ENCODE peak calls at places on chromosome 17, in four cellular contexts. F is fibroblast of lung, E is mucosa of descending colon, V is left lung. B is an unnamed sample.

GRCh38 chr17:65550075-65550635 is 11.3 kb downstream of the AXIN2 start:
- DNase-seq in F (no peak), E (no peak), V (no peak), B (no peak)

GRCh38 chr17:34354637-34355036 is 1.6 kb upstream of the CCL13 start:
- DNase-seq in F (peak; percentile 21), E (no peak), V (no peak), B (peak; percentile 5)

GRCh38 chr17:41678907-41679739 is 9.6 kb upstream of the EIF1 start:
- DNase-seq in F (peak; percentile 41), E (no peak), V (peak; percentile 60), B (no peak)

GRCh38 chr17:17495448-17496188 is 577 bp downstream of the RASD1 start:
- DNase-seq in F (peak; percentile 47), E (peak; percentile 48), V (no peak), B (no peak)

GRCh38 chr17:57355090-57355859 is 99.0 kb downstream of the MSI2 start:
- DNase-seq in F (no peak), E (no peak), V (no peak), B (no peak)

GRCh38 chr17:58630883-58631522 is 60.8 kb downstream of the TEX14 start:
- DNase-seq in F (no peak), E (no peak), V (no peak), B (no peak)

GRCh38 chr17:64706224-64707076 is 44.3 kb upstream of the SMURF2 start:
- DNase-seq in F (no peak), E (no peak), V (no peak), B (no peak)

GRCh38 chr17:5584383-5584951 is at the start of gene NLRP1:
- DNase-seq in F (peak; percentile 95), E (peak; percentile 94), V (peak; percentile 95), B (peak; percentile 76)

GRCh38 chr17:66337866-66338472 is 35.6 kb downstream of the PRKCA start:
- DNase-seq in F (no peak), E (no peak), V (no peak), B (no peak)

GRCh38 chr17:47712330-47713023 is 18.5 kb downstream of the TBKBP1 start:
- DNase-seq in F (no peak), E (no peak), V (no peak), B (no peak)

GRCh38 chr17:47716381-47716780 is 16.7 kb upstream of the TBX21 start:
- DNase-seq in F (no peak), E (no peak), V (no peak), B (no peak)

GRCh38 chr17:47715669-47716325 is 17.2 kb upstream of the TBX21 start:
- DNase-seq in F (no peak), E (no peak), V (no peak), B (no peak)

GRCh38 chr17:47714773-47715396 is 18.2 kb upstream of the TBX21 start:
- DNase-seq in F (no peak), E (no peak), V (no peak), B (no peak)

DNA sequence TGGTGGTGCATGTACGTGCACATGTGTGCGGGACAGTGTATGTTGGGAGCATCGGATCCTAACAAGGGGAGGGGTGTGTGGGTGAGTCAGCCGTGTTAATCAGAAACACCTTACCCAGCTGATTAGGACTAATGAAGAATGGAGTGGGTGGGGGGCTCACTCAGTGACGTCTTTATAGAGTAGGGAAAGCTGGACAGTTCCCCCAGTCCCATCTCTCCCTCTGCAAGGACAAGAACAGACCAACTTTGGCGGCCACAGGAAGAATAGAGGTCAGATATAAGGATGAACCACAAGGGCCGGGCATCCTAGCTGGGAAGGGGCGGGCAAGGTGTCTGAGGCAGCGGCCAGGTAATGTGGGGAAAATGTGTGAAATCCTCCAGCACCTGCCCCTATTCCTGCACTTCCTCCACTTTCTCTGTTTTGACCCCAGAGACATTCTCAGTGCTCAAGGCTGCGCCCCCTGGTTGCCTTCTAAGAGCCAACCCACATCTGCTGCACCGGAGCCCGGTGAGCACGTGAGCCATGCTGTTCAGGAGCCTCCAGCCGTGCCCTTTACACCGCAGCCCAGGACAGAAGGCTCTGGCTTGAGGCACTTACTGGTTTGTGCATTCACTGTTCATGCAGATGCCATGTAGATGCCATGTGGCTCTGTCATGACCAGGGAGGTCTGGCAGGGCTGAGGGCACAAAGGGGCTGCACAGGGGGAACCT is 18.9 kb upstream of the TBX21 start:
- DNase-seq in F (no peak), E (no peak), V (no peak), B (no peak)
- TF ChIP-seq CTCF in F (no peak), E (no peak), V (no peak), B (no peak)

GRCh38 chr17:45306623-45307022 is 10.2 kb downstream of the MAP3K14 start:
- DNase-seq in F (no peak), E (no peak), V (no peak), B (no peak)

GRCh38 chr17:45309400-45309799 is 7.4 kb downstream of the MAP3K14 start:
- DNase-seq in F (no peak), E (no peak), V (no peak), B (no peak)

GRCh38 chr17:45307290-45308015 is 9.4 kb downstream of the MAP3K14 start:
- DNase-seq in F (peak; percentile 94), E (no peak), V (no peak), B (no peak)

GRCh38 chr17:45308840-45309239 is 8.0 kb downstream of the MAP3K14 start:
- DNase-seq in F (no peak), E (no peak), V (no peak), B (no peak)

GRCh38 chr17:45308016-45308365 is 8.8 kb downstream of the MAP3K14 start:
- DNase-seq in F (no peak), E (no peak), V (no peak), B (no peak)
- H3K4me3 ChIP-seq in F (no peak overlapping the region), E (no peak overlapping the region), V (no peak overlapping the region), B (no peak overlapping the region)

DNA sequence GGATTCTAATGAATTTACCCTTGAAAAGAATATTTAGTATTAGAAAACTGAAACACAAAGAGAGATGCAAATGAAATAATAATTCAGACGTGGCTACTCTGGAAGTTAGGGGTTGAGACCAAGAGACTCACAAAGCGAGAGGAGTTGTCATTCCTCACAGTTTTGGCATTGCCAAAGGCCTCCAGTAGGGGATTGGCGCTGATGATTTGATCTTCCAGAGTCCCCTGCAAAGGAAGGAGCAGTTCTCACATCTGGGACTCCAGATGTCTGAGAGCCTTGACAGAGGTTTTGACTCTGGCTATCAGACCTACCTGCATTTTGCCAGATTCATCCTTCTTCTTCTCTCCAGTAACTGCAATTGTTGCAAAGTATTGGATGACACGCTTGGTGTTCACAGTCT is 6.6 kb downstream of the MYH8 start:
- DNase-seq in F (no peak), E (no peak), V (no peak), B (no peak)
- TF ChIP-seq CTCF in F (no peak), E (no peak), V (no peak), B (no peak)

GRCh38 chr17:40068584-40068916 is 5.8 kb downstream of the THRA start:
- DNase-seq in F (no peak), E (no peak), V (no peak), B (no peak)

GRCh38 chr17:40070644-40070894 is 7.8 kb downstream of the THRA start:
- DNase-seq in F (no peak), E (no peak), V (no peak), B (no peak)

GRCh38 chr17:40068917-40069750 is 6.4 kb downstream of the THRA start:
- DNase-seq in F (peak; percentile 93), E (peak; percentile 92), V (peak; percentile 88), B (peak; percentile 36)

GRCh38 chr17:40070895-40071719 is 8.3 kb downstream of the THRA start:
- DNase-seq in F (no peak), E (peak; percentile 95), V (peak; percentile 85), B (no peak)

GRCh38 chr17:40069751-40070643 is 7.2 kb downstream of the THRA start:
- DNase-seq in F (peak; percentile 56), E (peak; percentile 79), V (no peak), B (no peak)
- H3K4me3 ChIP-seq in F (peak overlapping the region; percentile 45), E (no peak overlapping the region), V (peak overlapping the region; percentile 21), B (no peak overlapping the region)

GRCh38 chr17:30920282-30920681 is 1.5 kb upstream of the ADAP2 start:
- DNase-seq in F (peak; percentile 37), E (no peak), V (no peak), B (no peak)
- TF ChIP-seq CTCF in F (peak; percentile 31), E (no peak), V (no peak), B (no peak)

DNA sequence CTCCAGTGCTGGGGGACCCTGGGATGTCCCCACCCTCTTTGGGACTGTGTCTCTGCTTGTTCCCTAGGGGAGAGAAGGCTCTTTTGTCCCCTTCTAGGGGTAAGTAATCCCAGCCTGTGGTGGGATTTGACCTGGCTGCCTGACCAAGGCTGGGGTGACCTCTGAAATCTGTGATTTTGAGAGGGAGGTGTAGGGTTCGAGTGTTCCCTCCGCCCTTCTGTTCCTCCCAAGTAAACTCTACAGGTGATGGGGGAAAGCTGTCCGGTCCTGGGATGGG is 617 bp downstream of the TMEM92 start:
- DNase-seq in F (no peak), E (no peak), V (no peak), B (no peak)
- H3K4me3 ChIP-seq in F (no peak overlapping the region), E (no peak overlapping the region), V (peak overlapping the region; percentile 60), B (no peak overlapping the region)

DNA sequence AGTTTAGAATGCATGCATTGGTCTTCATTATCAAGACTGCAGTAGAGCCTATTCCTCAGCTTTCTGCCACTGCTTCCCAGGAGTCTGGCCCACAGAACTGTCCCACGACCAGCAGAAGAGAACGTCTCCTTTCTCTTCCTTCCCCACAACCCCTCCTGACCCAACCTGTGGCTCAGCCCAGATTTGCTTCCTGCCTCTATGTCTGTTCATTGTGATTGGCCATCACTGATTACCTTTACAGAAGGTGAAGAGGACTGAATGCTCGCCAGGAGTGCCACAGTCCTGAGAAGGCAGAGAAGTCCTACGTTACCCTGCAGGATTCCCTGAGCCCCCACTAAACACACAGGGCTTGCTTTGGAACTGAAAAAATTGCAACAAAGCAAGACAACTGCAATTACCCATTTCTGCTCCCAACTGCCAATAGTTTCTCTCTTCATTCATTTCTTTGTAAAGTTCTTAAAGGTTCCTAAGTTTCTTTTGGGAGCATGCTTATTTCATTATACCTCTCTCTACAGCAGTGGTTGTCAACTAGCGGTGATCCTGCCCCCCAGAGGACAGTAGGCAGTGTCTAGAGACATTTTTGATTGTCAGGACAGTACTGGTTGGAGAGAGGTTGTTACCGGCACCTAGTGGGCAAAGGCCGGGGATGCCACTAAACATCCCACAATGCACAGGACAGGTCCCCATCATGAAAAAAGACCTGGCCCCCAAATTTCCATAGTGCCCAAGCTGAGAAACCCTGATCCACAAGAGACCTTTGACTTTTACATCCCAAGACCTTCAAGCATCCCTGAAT is 4.5 kb upstream of the NAT9 start:
- DNase-seq in F (peak; percentile 21), E (no peak), V (no peak), B (no peak)
- TF ChIP-seq CTCF in F (peak; percentile 26), E (no peak), V (no peak), B (peak; percentile 14)